ENCODE peak calls at places on chromosomes 16 and 17, in six cellular contexts. One of them, this sample, is unnamed.

GRCh38 chr17:4997302-4998026 is at the start of the genes INCA1 and KIF1C:
- DNase-seq in endothelial cell: peak
- DNase-seq in epithelial cell of esophagus: peak
- DNase-seq in progenitor cell of endocrine pancreas: peak
- DNase-seq in type B pancreatic cell: peak
- DNase-seq in cardiac fibroblast: peak
- DNase-seq in this sample: peak

GRCh38 chr16:9351440-9351839 is 260.0 kb downstream of the HAPSTR1 start:
- DNase-seq in endothelial cell: no peak
- DNase-seq in epithelial cell of esophagus: no peak
- DNase-seq in progenitor cell of endocrine pancreas: no peak
- DNase-seq in type B pancreatic cell: no peak
- DNase-seq in cardiac fibroblast: no peak
- DNase-seq in this sample: peak

GRCh38 chr16:75114946-75115825 is 1.4 kb downstream of the LDHD start:
- DNase-seq in endothelial cell: no peak
- DNase-seq in epithelial cell of esophagus: no peak
- DNase-seq in progenitor cell of endocrine pancreas: no peak
- DNase-seq in type B pancreatic cell: no peak
- DNase-seq in cardiac fibroblast: no peak
- DNase-seq in this sample: no peak

GRCh38 chr16:57807968-57808528 is 5.8 kb upstream of the KIFC3 start:
- DNase-seq in endothelial cell: peak
- DNase-seq in epithelial cell of esophagus: peak
- DNase-seq in progenitor cell of endocrine pancreas: peak
- DNase-seq in type B pancreatic cell: no peak
- DNase-seq in cardiac fibroblast: peak
- DNase-seq in this sample: no peak

GRCh38 chr16:23013484-23013883 is 135.8 kb downstream of the USP31 start:
- DNase-seq in endothelial cell: peak
- DNase-seq in epithelial cell of esophagus: peak
- DNase-seq in progenitor cell of endocrine pancreas: no peak
- DNase-seq in type B pancreatic cell: no peak
- DNase-seq in cardiac fibroblast: no peak
- DNase-seq in this sample: no peak

GRCh38 chr17:40486513-40487370 is 14.7 kb downstream of the TNS4 start:
- DNase-seq in endothelial cell: no peak
- DNase-seq in epithelial cell of esophagus: peak
- DNase-seq in progenitor cell of endocrine pancreas: no peak
- DNase-seq in type B pancreatic cell: no peak
- DNase-seq in cardiac fibroblast: peak
- DNase-seq in this sample: no peak

GRCh38 chr16:4724661-4725270 is 9.3 kb downstream of the ANKS3 start:
- DNase-seq in endothelial cell: no peak
- DNase-seq in epithelial cell of esophagus: no peak
- DNase-seq in progenitor cell of endocrine pancreas: no peak
- DNase-seq in type B pancreatic cell: no peak
- DNase-seq in cardiac fibroblast: no peak
- DNase-seq in this sample: no peak

GRCh38 chr16:14500791-14501190 is 129.3 kb downstream of the PARN start:
- DNase-seq in endothelial cell: no peak
- DNase-seq in epithelial cell of esophagus: no peak
- DNase-seq in progenitor cell of endocrine pancreas: no peak
- DNase-seq in type B pancreatic cell: no peak
- DNase-seq in cardiac fibroblast: no peak
- DNase-seq in this sample: no peak

GRCh38 chr17:2903193-2903974 is 107.1 kb downstream of the RAP1GAP2 start:
- DNase-seq in endothelial cell: no peak
- DNase-seq in epithelial cell of esophagus: no peak
- DNase-seq in progenitor cell of endocrine pancreas: no peak
- DNase-seq in type B pancreatic cell: no peak
- DNase-seq in cardiac fibroblast: no peak
- DNase-seq in this sample: no peak

GRCh38 chr16:77679336-77679735 is 43.0 kb upstream of the NUDT7 start:
- DNase-seq in endothelial cell: no peak
- DNase-seq in epithelial cell of esophagus: no peak
- DNase-seq in progenitor cell of endocrine pancreas: no peak
- DNase-seq in type B pancreatic cell: no peak
- DNase-seq in cardiac fibroblast: no peak
- DNase-seq in this sample: no peak

GRCh38 chr17:35947156-35947585 is 3.7 kb upstream of the LYZL6 start:
- DNase-seq in endothelial cell: peak
- DNase-seq in epithelial cell of esophagus: peak
- DNase-seq in progenitor cell of endocrine pancreas: peak
- DNase-seq in type B pancreatic cell: no peak
- DNase-seq in cardiac fibroblast: peak
- DNase-seq in this sample: peak

GRCh38 chr16:81623365-81624102 is 155.6 kb upstream of the PLCG2 start:
- DNase-seq in endothelial cell: peak
- DNase-seq in epithelial cell of esophagus: peak
- DNase-seq in progenitor cell of endocrine pancreas: no peak
- DNase-seq in type B pancreatic cell: no peak
- DNase-seq in cardiac fibroblast: peak
- DNase-seq in this sample: no peak

GRCh38 chr16:29804455-29805231 is 1.7 kb upstream of the MAZ start:
- DNase-seq in endothelial cell: no peak
- DNase-seq in epithelial cell of esophagus: no peak
- DNase-seq in progenitor cell of endocrine pancreas: no peak
- DNase-seq in type B pancreatic cell: no peak
- DNase-seq in cardiac fibroblast: peak
- DNase-seq in this sample: no peak

GRCh38 chr16:57764341-57765159 is 29.0 kb downstream of the KATNB1 start:
- DNase-seq in endothelial cell: peak
- DNase-seq in epithelial cell of esophagus: peak
- DNase-seq in progenitor cell of endocrine pancreas: no peak
- DNase-seq in type B pancreatic cell: no peak
- DNase-seq in cardiac fibroblast: peak
- DNase-seq in this sample: no peak

DNA sequence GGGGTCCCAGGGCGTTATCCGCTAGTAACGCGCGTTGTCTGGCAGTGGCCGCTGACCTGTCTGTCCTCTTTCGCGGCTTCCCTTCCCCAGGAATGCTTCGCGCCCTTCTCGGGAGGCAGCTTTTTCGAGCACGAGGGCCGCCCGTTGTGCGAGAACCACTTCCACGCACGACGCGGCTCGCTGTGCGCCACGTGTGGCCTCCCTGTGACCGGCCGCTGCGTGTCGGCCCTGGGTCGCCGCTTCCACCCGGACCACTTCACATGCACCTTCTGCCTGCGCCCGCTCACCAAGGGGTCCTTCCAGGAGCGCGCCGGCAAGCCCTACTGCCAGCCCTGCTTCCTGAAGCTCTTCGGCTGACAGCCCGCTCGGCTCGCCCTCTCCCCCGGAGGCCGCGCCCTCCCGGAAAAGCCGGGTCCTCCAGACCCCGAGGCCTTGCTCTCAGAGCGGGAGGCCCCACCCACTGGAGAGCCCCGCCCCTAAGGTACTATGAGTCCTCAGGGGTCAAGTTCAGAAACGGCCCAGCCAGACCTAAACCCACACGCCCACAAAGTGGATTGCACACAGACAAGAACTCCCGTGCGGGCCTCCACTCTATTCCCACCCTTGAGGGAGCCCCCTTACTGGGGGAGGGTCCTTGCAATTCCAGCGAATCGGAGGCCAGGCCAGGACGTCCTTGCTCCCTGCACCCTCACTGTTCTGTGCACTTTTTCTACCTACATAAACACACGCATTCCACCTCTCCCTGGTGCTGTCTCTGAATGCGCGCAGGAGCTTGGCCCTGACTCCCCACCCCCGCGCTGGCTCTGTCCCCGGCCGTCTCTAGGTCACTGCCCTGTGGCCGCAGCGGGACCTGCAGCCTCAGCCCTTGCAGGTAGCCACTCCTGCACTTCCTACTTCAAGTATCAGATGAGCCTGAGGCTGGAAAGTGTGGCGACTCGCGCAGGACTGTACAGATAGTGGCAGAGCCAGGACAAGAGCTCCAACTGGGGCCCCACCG is 5.4 kb upstream of the SLC5A2 start:
- DNase-seq in endothelial cell: peak
- DNase-seq in epithelial cell of esophagus: no peak
- DNase-seq in progenitor cell of endocrine pancreas: peak
- DNase-seq in type B pancreatic cell: no peak
- DNase-seq in cardiac fibroblast: no peak
- DNase-seq in this sample: no peak
- TF ChIP-seq CTCF in endothelial cell: no peak
- TF ChIP-seq CTCF in epithelial cell of esophagus: no peak
- TF ChIP-seq CTCF in progenitor cell of endocrine pancreas: peak
- TF ChIP-seq CTCF in type B pancreatic cell: peak
- TF ChIP-seq CTCF in cardiac fibroblast: no peak
- TF ChIP-seq CTCF in this sample: no peak

GRCh38 chr16:73056383-73056782 is 8.5 kb upstream of the ZFHX3 start:
- DNase-seq in endothelial cell: no peak
- DNase-seq in epithelial cell of esophagus: no peak
- DNase-seq in progenitor cell of endocrine pancreas: no peak
- DNase-seq in type B pancreatic cell: no peak
- DNase-seq in cardiac fibroblast: no peak
- DNase-seq in this sample: no peak

GRCh38 chr16:73056911-73057310 is 9.0 kb upstream of the ZFHX3 start:
- DNase-seq in endothelial cell: no peak
- DNase-seq in epithelial cell of esophagus: peak
- DNase-seq in progenitor cell of endocrine pancreas: no peak
- DNase-seq in type B pancreatic cell: no peak
- DNase-seq in cardiac fibroblast: peak
- DNase-seq in this sample: no peak

GRCh38 chr16:73058616-73059409 is 10.9 kb upstream of the ZFHX3 start:
- DNase-seq in endothelial cell: peak
- DNase-seq in epithelial cell of esophagus: peak
- DNase-seq in progenitor cell of endocrine pancreas: peak
- DNase-seq in type B pancreatic cell: peak
- DNase-seq in cardiac fibroblast: peak
- DNase-seq in this sample: no peak

GRCh38 chr16:73058221-73058615 is 10.3 kb upstream of the ZFHX3 start:
- DNase-seq in endothelial cell: no peak
- DNase-seq in epithelial cell of esophagus: peak
- DNase-seq in progenitor cell of endocrine pancreas: peak
- DNase-seq in type B pancreatic cell: no peak
- DNase-seq in cardiac fibroblast: peak
- DNase-seq in this sample: no peak

GRCh38 chr16:73057369-73058210 is 9.7 kb upstream of the ZFHX3 start:
- DNase-seq in endothelial cell: peak
- DNase-seq in epithelial cell of esophagus: peak
- DNase-seq in progenitor cell of endocrine pancreas: peak
- DNase-seq in type B pancreatic cell: no peak
- DNase-seq in cardiac fibroblast: peak
- DNase-seq in this sample: no peak
- TF ChIP-seq CTCF in endothelial cell: no peak
- TF ChIP-seq CTCF in epithelial cell of esophagus: peak
- TF ChIP-seq CTCF in progenitor cell of endocrine pancreas: peak
- TF ChIP-seq CTCF in type B pancreatic cell: peak
- TF ChIP-seq CTCF in cardiac fibroblast: no peak
- TF ChIP-seq CTCF in this sample: peak

GRCh38 chr17:6574689-6575595 is 18.6 kb upstream of the PITPNM3 start:
- DNase-seq in endothelial cell: no peak
- DNase-seq in epithelial cell of esophagus: peak
- DNase-seq in progenitor cell of endocrine pancreas: no peak
- DNase-seq in type B pancreatic cell: peak
- DNase-seq in cardiac fibroblast: peak
- DNase-seq in this sample: no peak
- TF ChIP-seq CTCF in endothelial cell: no peak
- TF ChIP-seq CTCF in epithelial cell of esophagus: no peak
- TF ChIP-seq CTCF in progenitor cell of endocrine pancreas: no peak
- TF ChIP-seq CTCF in type B pancreatic cell: no peak
- TF ChIP-seq CTCF in cardiac fibroblast: peak
- TF ChIP-seq CTCF in this sample: no peak

GRCh38 chr17:9272506-9272905 is 251.2 kb downstream of the NTN1 start:
- DNase-seq in endothelial cell: no peak
- DNase-seq in epithelial cell of esophagus: no peak
- DNase-seq in progenitor cell of endocrine pancreas: no peak
- DNase-seq in type B pancreatic cell: no peak
- DNase-seq in cardiac fibroblast: peak
- DNase-seq in this sample: no peak
- TF ChIP-seq CTCF in endothelial cell: no peak
- TF ChIP-seq CTCF in epithelial cell of esophagus: no peak
- TF ChIP-seq CTCF in progenitor cell of endocrine pancreas: no peak
- TF ChIP-seq CTCF in type B pancreatic cell: no peak
- TF ChIP-seq CTCF in cardiac fibroblast: no peak
- TF ChIP-seq CTCF in this sample: no peak

GRCh38 chr16:11384184-11384955 is 39.1 kb downstream of the RMI2 start:
- DNase-seq in endothelial cell: no peak
- DNase-seq in epithelial cell of esophagus: no peak
- DNase-seq in progenitor cell of endocrine pancreas: no peak
- DNase-seq in type B pancreatic cell: no peak
- DNase-seq in cardiac fibroblast: no peak
- DNase-seq in this sample: no peak

GRCh38 chr16:11389083-11389482 is 43.8 kb downstream of the RMI2 start:
- DNase-seq in endothelial cell: no peak
- DNase-seq in epithelial cell of esophagus: no peak
- DNase-seq in progenitor cell of endocrine pancreas: no peak
- DNase-seq in type B pancreatic cell: no peak
- DNase-seq in cardiac fibroblast: no peak
- DNase-seq in this sample: no peak

GRCh38 chr16:11384956-11385586 is 39.8 kb downstream of the RMI2 start:
- DNase-seq in endothelial cell: no peak
- DNase-seq in epithelial cell of esophagus: no peak
- DNase-seq in progenitor cell of endocrine pancreas: no peak
- DNase-seq in type B pancreatic cell: no peak
- DNase-seq in cardiac fibroblast: no peak
- DNase-seq in this sample: no peak

GRCh38 chr16:11386054-11386680 is 40.9 kb downstream of the RMI2 start:
- DNase-seq in endothelial cell: no peak
- DNase-seq in epithelial cell of esophagus: no peak
- DNase-seq in progenitor cell of endocrine pancreas: no peak
- DNase-seq in type B pancreatic cell: no peak
- DNase-seq in cardiac fibroblast: no peak
- DNase-seq in this sample: no peak

DNA sequence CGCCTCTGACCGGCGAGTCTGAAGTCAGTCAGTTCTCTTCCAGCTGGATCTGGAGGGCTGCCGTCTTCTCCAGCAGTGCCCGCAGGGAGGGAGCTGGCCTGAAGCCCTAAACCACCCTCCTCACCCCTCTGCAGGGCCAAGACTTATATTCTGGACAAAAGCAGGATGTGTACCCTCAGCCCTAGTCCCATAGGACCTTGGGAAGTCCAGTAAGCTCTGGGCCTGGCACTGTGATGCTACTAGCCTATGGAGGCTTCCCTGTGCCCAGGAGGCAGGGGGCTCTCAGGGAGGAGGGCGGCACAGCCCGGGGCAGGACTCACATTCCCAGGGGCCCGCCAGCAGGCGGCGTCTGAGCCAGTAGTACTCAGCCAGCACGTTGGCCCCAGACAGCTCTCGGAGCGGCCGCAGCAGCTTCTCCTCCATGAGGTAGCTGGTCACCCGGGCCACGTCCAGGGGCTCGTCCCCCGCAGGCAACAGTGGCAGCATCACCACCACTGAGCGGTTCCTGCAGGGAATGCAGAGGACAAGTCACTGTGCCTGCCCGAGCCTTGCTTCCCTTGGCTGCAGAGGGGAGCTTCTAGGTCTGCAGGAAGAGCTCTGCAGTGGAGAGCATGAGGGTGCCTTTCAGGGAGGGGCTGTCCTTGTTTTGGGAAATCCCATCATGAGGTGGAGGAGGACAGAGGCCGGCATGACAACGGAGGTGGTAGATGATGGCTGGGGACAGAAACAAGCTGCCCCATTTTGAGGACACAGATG is 41.7 kb downstream of the RMI2 start:
- DNase-seq in endothelial cell: peak
- DNase-seq in epithelial cell of esophagus: no peak
- DNase-seq in progenitor cell of endocrine pancreas: peak
- DNase-seq in type B pancreatic cell: no peak
- DNase-seq in cardiac fibroblast: peak
- DNase-seq in this sample: no peak
- TF ChIP-seq CTCF in endothelial cell: peak
- TF ChIP-seq CTCF in epithelial cell of esophagus: no peak
- TF ChIP-seq CTCF in progenitor cell of endocrine pancreas: peak
- TF ChIP-seq CTCF in type B pancreatic cell: peak
- TF ChIP-seq CTCF in cardiac fibroblast: peak
- TF ChIP-seq CTCF in this sample: peak

GRCh38 chr17:57727776-57728175 is 17.3 kb downstream of the CCDC182 start:
- DNase-seq in endothelial cell: no peak
- DNase-seq in epithelial cell of esophagus: no peak
- DNase-seq in progenitor cell of endocrine pancreas: no peak
- DNase-seq in type B pancreatic cell: no peak
- DNase-seq in cardiac fibroblast: no peak
- DNase-seq in this sample: no peak
- TF ChIP-seq CTCF in endothelial cell: no peak
- TF ChIP-seq CTCF in epithelial cell of esophagus: no peak
- TF ChIP-seq CTCF in progenitor cell of endocrine pancreas: no peak
- TF ChIP-seq CTCF in type B pancreatic cell: no peak
- TF ChIP-seq CTCF in cardiac fibroblast: no peak
- TF ChIP-seq CTCF in this sample: no peak